ENCODE peak calls at places on chromosomes 5 and 9, in nine cellular contexts. G is psoas muscle, Z is ovary, T is adrenal gland, A is body of pancreas, U is breast epithelium, Y is heart right ventricle, L is PC-3, M is brain microvascular endothelial cell. B is an unnamed sample. For H3K36me3, the result is how much of the 10 kb centered on the place peaks cover.

GRCh38 chr9:72292184-72292787 is 72.7 kb downstream of the ZFAND5 start:
- DNase-seq in M (peak), A (no peak), Z (no peak), G (no peak), U (no peak), T (peak), L (peak), Y (no peak), B (no peak)

GRCh38 chr5:83331842-83332241 is 139.7 kb upstream of the VCAN start:
- DNase-seq in U (no peak), T (no peak), L (no peak), Y (no peak), Z (no peak), M (no peak), A (no peak), G (no peak), B (no peak)

GRCh38 chr5:35319231-35320002 is 89.1 kb upstream of the PRLR start:
- DNase-seq in G (peak), Z (no peak), M (peak), Y (peak), U (no peak), L (peak), A (peak), T (peak), B (peak)

GRCh38 chr5:57550132-57550531 is 67.5 kb upstream of the ACTBL2 start:
- DNase-seq in A (no peak), Y (no peak), Z (no peak), G (no peak), L (no peak), T (no peak), M (no peak), U (no peak), B (no peak)

GRCh38 chr5:107668933-107669542 is 1.7 kb downstream of the EFNA5 start:
- DNase-seq in A (no peak), T (no peak), U (no peak), L (peak), Y (no peak), G (peak), M (peak), Z (no peak), B (no peak)

GRCh38 chr5:59185757-59186385 is 603.0 kb downstream of the RAB3C start:
- DNase-seq in G (no peak), M (no peak), L (no peak), Y (no peak), T (no peak), U (no peak), A (no peak), Z (no peak), B (no peak)

GRCh38 chr9:117411547-117411946 is 3.3 kb downstream of the ASTN2 start:
- DNase-seq in L (peak), M (no peak), T (peak), Z (no peak), Y (no peak), U (no peak), G (no peak), A (peak), B (peak)

GRCh38 chr5:170338272-170338671 is 40.7 kb upstream of the LCP2 start:
- DNase-seq in M (no peak), A (no peak), U (no peak), L (no peak), T (no peak), Y (no peak), Z (no peak), G (no peak), B (no peak)

GRCh38 chr5:95858023-95858461 is 35.5 kb upstream of the GLRX start:
- DNase-seq in U (no peak), Z (peak), M (peak), L (no peak), A (peak), Y (no peak), T (peak), G (no peak), B (peak)

GRCh38 chr9:18297532-18297872 is 176.5 kb upstream of the ADAMTSL1 start:
- DNase-seq in T (no peak), G (no peak), L (peak), U (no peak), M (no peak), Z (no peak), Y (no peak), A (no peak), B (no peak)

GRCh38 chr5:90395005-90395404 is 14.6 kb downstream of the CETN3 start:
- DNase-seq in T (no peak), L (no peak), Z (no peak), A (no peak), M (no peak), G (no peak), U (no peak), Y (no peak), B (no peak)

GRCh38 chr5:17395516-17395915 is 102.5 kb upstream of the TAF11L2 start:
- DNase-seq in M (peak), T (no peak), Z (no peak), G (no peak), U (no peak), L (no peak), A (no peak), Y (no peak), B (no peak)

GRCh38 chr5:124451721-124452383 is 294.6 kb downstream of the ZNF608 start:
- DNase-seq in G (no peak), Z (no peak), A (no peak), Y (no peak), M (no peak), L (no peak), U (no peak), T (no peak), B (no peak)

GRCh38 chr9:100590481-100590880 is 12.6 kb downstream of the CAVIN4 start:
- DNase-seq in Y (no peak), A (no peak), M (peak), U (no peak), L (no peak), Z (no peak), G (no peak), T (peak), B (no peak)

GRCh38 chr5:150774145-150774544 is 4.4 kb upstream of the SMIM3 start:
- DNase-seq in A (no peak), U (no peak), T (no peak), Y (no peak), L (peak), M (peak), G (no peak), Z (no peak), B (no peak)

GRCh38 chr5:14581891-14582796 is 552 bp downstream of the OTULINL start:
- DNase-seq in M (peak), G (peak), L (peak), A (peak), Y (peak), Z (peak), T (peak), U (peak), B (no peak)

GRCh38 chr9:3941758-3942157 is 358.1 kb downstream of the GLIS3 start:
- DNase-seq in A (no peak), M (no peak), G (no peak), Y (no peak), T (no peak), U (no peak), Z (no peak), L (no peak), B (no peak)

GRCh38 chr5:151086905-151087360 is 6.1 kb upstream of the TNIP1 start:
- DNase-seq in T (no peak), A (no peak), Y (no peak), Z (no peak), G (no peak), M (no peak), U (no peak), L (no peak), B (no peak)

GRCh38 chr5:1253456-1254105 is 28.4 kb downstream of the SLC6A18 start:
- DNase-seq in Z (no peak), A (no peak), Y (no peak), U (no peak), G (no peak), T (no peak), L (no peak), M (no peak), B (no peak)

GRCh38 chr9:101446732-101447131 is 11.2 kb upstream of the ALDOB start:
- DNase-seq in T (no peak), U (no peak), A (no peak), Y (no peak), M (no peak), Z (no peak), G (no peak), L (no peak), B (no peak)

GRCh38 chr9:23438299-23438907 is 387.6 kb downstream of the ELAVL2 start:
- DNase-seq in A (no peak), G (no peak), U (no peak), L (no peak), Y (no peak), T (no peak), Z (no peak), M (no peak), B (no peak)

GRCh38 chr9:96126321-96126881 is 175.6 kb downstream of the HSD17B3 start:
- DNase-seq in Y (no peak), Z (no peak), L (no peak), A (no peak), T (no peak), M (no peak), G (no peak), U (no peak), B (no peak)

GRCh38 chr9:2271426-2271825 is 256.3 kb downstream of the SMARCA2 start:
- DNase-seq in Y (no peak), U (no peak), M (no peak), G (no peak), T (peak), Z (peak), A (peak), L (peak), B (peak)

GRCh38 chr5:40308867-40309266 is 370.8 kb upstream of the PTGER4 start:
- DNase-seq in A (no peak), L (no peak), T (no peak), G (no peak), Z (no peak), Y (no peak), U (no peak), M (no peak), B (no peak)

GRCh38 chr9:8877753-8878494 is 1078.3 kb upstream of the DMAC1 start:
- DNase-seq in Z (no peak), M (no peak), A (no peak), Y (no peak), L (no peak), G (no peak), T (no peak), U (no peak), B (no peak)

GRCh38 chr5:133015466-133015865 is 10.9 kb downstream of the ZCCHC10 start:
- DNase-seq in T (no peak), G (no peak), Z (no peak), A (no peak), U (no peak), Y (no peak), M (no peak), L (no peak), B (no peak)

GRCh38 chr5:120734033-120734432 is 269.9 kb downstream of the PRR16 start:
- DNase-seq in Y (peak), L (no peak), U (no peak), G (no peak), M (no peak), T (no peak), A (no peak), Z (no peak), B (no peak)

GRCh38 chr9:79196606-79197005 is 375.2 kb upstream of the TLE4 start:
- DNase-seq in T (no peak), A (no peak), Z (no peak), U (no peak), M (no peak), L (no peak), G (no peak), Y (no peak), B (no peak)

GRCh38 chr5:61423487-61424157 is 91.6 kb downstream of the ZSWIM6 start:
- DNase-seq in Z (no peak), M (no peak), G (no peak), Y (no peak), L (no peak), U (no peak), T (no peak), A (no peak), B (no peak)

GRCh38 chr5:116576043-116576713 is 1.6 kb upstream of the SEMA6A start:
- DNase-seq in Y (peak), U (no peak), G (peak), T (peak), Z (peak), A (peak), L (peak), M (no peak), B (no peak)
- TF ChIP-seq CTCF in Y (peak), U (peak), G (peak), T (peak), Z (peak), A (peak), L (peak), M (peak), B (peak)

DNA sequence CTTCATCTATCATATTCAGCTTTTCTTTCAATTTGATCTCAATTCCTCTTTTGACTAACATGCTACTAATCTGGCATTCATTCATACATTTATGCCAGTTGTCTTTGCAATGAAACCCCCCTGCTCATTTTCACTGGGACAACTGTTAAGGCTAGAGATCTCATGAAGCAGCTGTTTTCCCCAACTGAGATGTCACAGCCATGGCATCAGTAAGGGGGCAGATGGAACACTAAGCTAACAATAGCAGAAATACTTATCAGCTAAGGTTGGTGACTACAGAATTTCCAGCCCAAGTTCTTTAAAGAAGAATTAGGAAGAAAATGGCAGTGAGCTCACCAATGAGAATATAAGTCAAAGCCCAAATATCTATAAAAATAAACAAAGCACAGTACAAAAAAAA is 9.3 kb downstream of the TMED7 start:
- DNase-seq in G (no peak), A (no peak), M (no peak), Z (no peak), L (no peak), T (no peak), U (no peak), Y (no peak), B (no peak)
- H3K36me3 ChIP-seq in G (half or more), A (under half), M (under half), Z (under half), L (half or more), T (under half), U (under half), Y (half or more), B (half or more)

DNA sequence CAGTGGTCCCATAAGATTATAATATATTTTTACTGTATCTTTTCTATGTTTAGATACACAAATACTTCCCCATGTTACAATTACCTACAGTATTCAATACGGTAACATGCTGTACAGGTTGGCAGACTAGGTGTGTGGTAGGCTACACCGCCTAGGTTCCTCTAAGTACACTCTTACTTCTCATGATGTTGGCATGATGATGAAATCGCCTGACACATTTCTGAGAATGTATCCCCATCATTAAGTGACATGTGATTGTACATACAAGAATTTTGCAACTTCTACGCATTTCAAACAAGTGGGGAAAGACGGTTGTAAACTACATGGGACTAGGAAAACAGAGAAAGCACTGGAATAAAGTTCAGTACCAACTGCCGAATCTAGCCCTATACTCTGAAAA is 53.3 kb downstream of the SETX start:
- DNase-seq in Z (no peak), A (no peak), L (no peak), G (no peak), M (no peak), T (no peak), Y (no peak), U (no peak), B (no peak)
- H3K27ac ChIP-seq in Z (no peak), A (no peak), L (no peak), G (no peak), M (no peak), T (no peak), Y (no peak), U (no peak), B (no peak)

GRCh38 chr9:121439711-121440110 is 59.9 kb downstream of the GGTA1 start:
- DNase-seq in A (no peak), T (no peak), M (no peak), Y (no peak), L (no peak), G (no peak), U (no peak), Z (no peak), B (no peak)

GRCh38 chr9:121441163-121441562 is 58.5 kb downstream of the GGTA1 start:
- DNase-seq in L (no peak), U (no peak), M (no peak), G (no peak), Y (no peak), Z (no peak), A (no peak), T (no peak), B (no peak)

GRCh38 chr9:121437891-121438290 is 61.8 kb downstream of the GGTA1 start:
- DNase-seq in G (no peak), M (no peak), Z (no peak), L (no peak), T (no peak), U (no peak), Y (no peak), A (no peak), B (no peak)

GRCh38 chr9:121439016-121439415 is 60.6 kb downstream of the GGTA1 start:
- DNase-seq in A (no peak), M (no peak), G (no peak), Z (no peak), U (no peak), T (no peak), Y (no peak), L (no peak), B (no peak)

DNA sequence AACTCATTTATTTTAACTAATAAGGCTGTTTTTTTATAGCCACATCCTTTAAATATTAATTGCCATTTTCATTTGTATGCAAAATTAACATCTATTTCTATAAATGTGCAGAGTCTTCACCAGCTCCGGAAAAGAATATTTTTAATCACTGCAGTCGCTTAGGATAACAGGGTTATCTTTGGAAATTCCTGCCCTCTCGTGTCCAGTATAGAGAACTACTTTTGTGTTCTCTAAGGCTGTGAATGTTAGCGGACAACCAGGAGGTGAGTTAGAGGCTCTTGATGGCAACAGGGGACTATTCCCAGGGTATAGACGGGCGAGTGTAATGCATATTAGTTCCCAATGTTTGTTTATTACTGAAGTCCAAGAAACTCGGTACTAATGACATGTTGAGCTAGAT is 59.4 kb downstream of the GGTA1 start:
- DNase-seq in M (peak), Y (no peak), G (no peak), L (peak), A (no peak), U (no peak), T (no peak), Z (no peak), B (no peak)
- TF ChIP-seq CTCF in M (peak), Y (peak), G (peak), L (peak), A (peak), U (no peak), T (peak), Z (no peak), B (peak)

GRCh38 chr5:72203251-72203845 is 96.1 kb downstream of the MAP1B start:
- DNase-seq in M (peak), L (no peak), A (no peak), T (no peak), U (no peak), G (no peak), Y (no peak), Z (no peak), B (no peak)
- H3K36me3 ChIP-seq in M (half or more), L (under half), A (under half), T (under half), U (under half), G (under half), Y (half or more), Z (under half), B (half or more)

GRCh38 chr9:134192311-134192950 is 28.1 kb upstream of the RNU6ATAC start:
- DNase-seq in Z (peak), G (no peak), Y (no peak), U (no peak), A (no peak), M (no peak), T (no peak), L (no peak), B (no peak)

GRCh38 chr9:134196911-134197310 is 32.5 kb upstream of the RNU6ATAC start:
- DNase-seq in L (no peak), M (no peak), A (no peak), T (peak), G (no peak), U (no peak), Y (peak), Z (no peak), B (no peak)

GRCh38 chr9:134191455-134192209 is 27.3 kb upstream of the RNU6ATAC start:
- DNase-seq in A (no peak), U (no peak), L (no peak), Y (no peak), M (no peak), T (no peak), Z (peak), G (no peak), B (peak)

GRCh38 chr9:134192951-134193731 is 28.8 kb upstream of the RNU6ATAC start:
- DNase-seq in U (no peak), Y (no peak), Z (peak), T (peak), A (no peak), G (no peak), M (no peak), L (no peak), B (no peak)

DNA sequence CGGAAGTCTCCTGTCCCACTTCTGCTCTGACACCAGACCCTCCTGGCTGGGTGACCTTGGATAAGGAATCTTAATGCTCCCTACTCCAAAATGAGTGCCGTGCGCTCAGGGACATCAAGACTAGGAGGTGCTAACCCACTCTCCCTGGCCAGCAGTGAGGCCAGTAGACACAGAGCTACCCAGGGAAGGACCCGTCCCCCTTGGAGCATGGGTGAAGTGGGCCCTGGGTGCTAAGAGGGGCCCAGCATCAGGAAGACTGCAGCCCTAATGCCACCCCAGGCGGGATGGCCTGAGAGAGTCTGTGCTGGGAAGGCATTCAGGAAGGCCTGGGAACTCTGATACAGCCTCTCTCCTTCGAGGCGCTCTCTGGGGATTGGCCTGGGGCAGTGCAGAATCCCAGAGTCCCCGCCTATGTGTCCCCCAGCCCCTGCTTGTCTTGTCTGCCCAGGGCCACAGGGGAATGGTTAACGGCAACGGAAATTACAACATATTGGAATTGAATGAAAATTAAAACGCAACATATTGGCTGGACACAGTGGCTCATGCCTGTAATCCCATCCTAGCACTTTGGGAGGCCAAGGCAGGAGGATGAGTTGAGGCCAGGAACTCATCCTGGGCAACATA is 29.7 kb upstream of the RNU6ATAC start:
- DNase-seq in Y (no peak), Z (peak), L (no peak), M (no peak), T (no peak), G (no peak), A (peak), U (no peak), B (no peak)
- H3K27ac ChIP-seq in Y (no peak), Z (no peak), L (no peak), M (no peak), T (no peak), G (no peak), A (no peak), U (no peak), B (no peak)

GRCh38 chr9:81380504-81380903 is 308.8 kb downstream of the TLE1 start:
- DNase-seq in T (no peak), A (no peak), L (no peak), G (no peak), Z (no peak), Y (no peak), M (no peak), U (no peak), B (no peak)
- TF ChIP-seq CTCF in T (no peak), A (no peak), L (no peak), G (no peak), Z (no peak), Y (no peak), M (no peak), U (no peak), B (no peak)

GRCh38 chr9:130864541-130864940 is 29.5 kb downstream of the ABL1 start:
- DNase-seq in M (no peak), U (no peak), T (no peak), G (no peak), A (no peak), Z (no peak), L (no peak), Y (no peak), B (no peak)

GRCh38 chr9:130866474-130866965 is 30.1 kb downstream of the QRFP start:
- DNase-seq in Y (no peak), G (peak), A (peak), L (peak), Z (no peak), U (peak), M (peak), T (peak), B (peak)

GRCh38 chr9:130867556-130867955 is 29.1 kb downstream of the QRFP start:
- DNase-seq in A (no peak), U (no peak), G (no peak), M (no peak), Z (no peak), T (no peak), L (no peak), Y (no peak), B (no peak)

GRCh38 chr9:130868230-130868629 is 28.4 kb downstream of the QRFP start:
- DNase-seq in L (no peak), A (no peak), Z (no peak), M (no peak), U (no peak), G (no peak), T (no peak), Y (no peak), B (no peak)

GRCh38 chr9:130865921-130866320 is 30.7 kb downstream of the QRFP start:
- DNase-seq in T (no peak), Z (no peak), Y (no peak), U (no peak), M (no peak), G (no peak), A (no peak), L (no peak), B (no peak)
- H3K36me3 ChIP-seq in T (under half), Z (under half), Y (half or more), U (under half), M (half or more), G (half or more), A (under half), L (under half), B (under half)

B was measured in tibial nerve.